ENCODE peak calls at places on chromosomes 11 and 22, in ten cellular contexts. C is PC-3, O is astrocyte of the spinal cord, Z is PC-9, T is neural progenitor cell, K is mammary epithelial cell, J is A549, S is body of pancreas, I is WERI-Rb-1, M is AG09309. A is an unnamed sample.

GRCh38 chr11:34335801-34336200 is 22.0 kb downstream of the ABTB2 start:
- DNase-seq in O (no peak), I (no peak), J (no peak), S (no peak), T (no peak), K (no peak), Z (no peak), M (no peak), C (no peak), A (no peak)

GRCh38 chr22:48563118-48563965 is 1264.3 kb downstream of the BRD1 start:
- DNase-seq in S (no peak), K (no peak), Z (no peak), C (no peak), I (no peak), M (no peak), O (no peak), J (no peak), T (no peak), A (no peak)

GRCh38 chr11:127601578-127601977 is 601.0 kb upstream of the KIRREL3 start:
- DNase-seq in C (no peak), I (no peak), J (no peak), Z (no peak), K (no peak), O (no peak), M (no peak), S (no peak), T (no peak), A (no peak)

GRCh38 chr22:36267058-36267457 is 14.1 kb downstream of the APOL1 start:
- DNase-seq in J (no peak), T (no peak), K (no peak), O (no peak), I (no peak), S (no peak), M (no peak), Z (peak), C (no peak), A (no peak)

GRCh38 chr22:23751441-23751996 is 607 bp upstream of the ZNF70 start:
- DNase-seq in J (peak), M (no peak), I (peak), Z (no peak), O (peak), C (no peak), T (peak), K (no peak), S (peak), A (peak)

GRCh38 chr11:130023204-130023603 is 20.6 kb upstream of the PRDM10 start:
- DNase-seq in I (no peak), K (peak), C (peak), S (no peak), T (no peak), J (no peak), Z (peak), M (no peak), O (peak), A (peak)

GRCh38 chr11:128964463-128964930 is 21.8 kb upstream of the TP53AIP1 start:
- DNase-seq in J (no peak), O (no peak), S (no peak), Z (no peak), C (no peak), K (no peak), I (no peak), M (no peak), T (no peak), A (no peak)

GRCh38 chr11:2215561-2216399 is 44.2 kb upstream of the TH start:
- DNase-seq in O (no peak), J (peak), S (no peak), K (no peak), M (no peak), T (no peak), C (no peak), Z (no peak), I (peak), A (no peak)

GRCh38 chr11:133894956-133895549 is 49.7 kb upstream of the SPATA19 start:
- DNase-seq in C (no peak), S (no peak), Z (no peak), O (no peak), K (no peak), I (no peak), T (peak), M (no peak), J (no peak), A (no peak)

GRCh38 chr22:46023558-46023981 is 46.6 kb upstream of the WNT7B start:
- DNase-seq in K (no peak), T (no peak), C (no peak), M (peak), J (no peak), S (peak), I (no peak), O (peak), Z (no peak), A (peak)

GRCh38 chr11:57493507-57494503 is 21.7 kb downstream of the SLC43A1 start:
- DNase-seq in I (peak), Z (peak), J (peak), O (peak), T (peak), C (peak), K (peak), M (no peak), S (peak), A (peak)

GRCh38 chr11:61059260-61059752 is 43.0 kb upstream of the CD5 start:
- DNase-seq in Z (no peak), T (no peak), S (no peak), I (no peak), M (no peak), O (no peak), K (no peak), J (no peak), C (no peak), A (no peak)

GRCh38 chr11:3178349-3178748 is 13.2 kb upstream of the OSBPL5 start:
- DNase-seq in T (no peak), C (no peak), I (no peak), O (peak), J (no peak), Z (no peak), S (no peak), M (no peak), K (no peak), A (no peak)

GRCh38 chr11:1123970-1124369 is 33.8 kb upstream of the MUC5AC start:
- DNase-seq in S (no peak), T (no peak), I (no peak), M (no peak), Z (no peak), O (no peak), J (no peak), K (no peak), C (no peak), A (no peak)

GRCh38 chr11:2097998-2098690 is 41.0 kb downstream of the IGF2 start:
- DNase-seq in I (no peak), Z (no peak), S (no peak), K (no peak), J (no peak), T (no peak), M (no peak), C (no peak), O (no peak), A (no peak)

GRCh38 chr22:49097966-49098365 is 729.7 kb downstream of the BRD1 start:
- DNase-seq in I (no peak), S (no peak), M (no peak), C (no peak), J (no peak), Z (no peak), K (no peak), O (no peak), T (no peak), A (no peak)

GRCh38 chr11:9692696-9693095 is 28.8 kb downstream of the SWAP70 start:
- DNase-seq in S (no peak), M (no peak), C (no peak), Z (no peak), K (no peak), T (no peak), I (no peak), O (no peak), J (no peak), A (no peak)

GRCh38 chr22:20141186-20142077 is 9.4 kb downstream of the CCDC188 start:
- DNase-seq in K (no peak), J (no peak), S (no peak), I (no peak), Z (no peak), T (no peak), M (peak), O (peak), C (no peak), A (peak)

GRCh38 chr11:45362636-45363035 is 76.5 kb upstream of the SYT13 start:
- DNase-seq in I (no peak), T (no peak), O (no peak), C (no peak), K (no peak), S (no peak), J (no peak), M (no peak), Z (no peak), A (no peak)

GRCh38 chr11:44016129-44016528 is 31.7 kb upstream of the ACCSL start:
- DNase-seq in T (no peak), C (peak), O (peak), M (no peak), Z (no peak), K (no peak), S (peak), I (peak), J (peak), A (peak)

GRCh38 chr11:22807855-22808558 is 21.6 kb downstream of the SVIP start:
- DNase-seq in K (no peak), J (no peak), M (no peak), T (no peak), S (no peak), O (peak), C (peak), Z (no peak), I (no peak), A (no peak)

GRCh38 chr11:65150513-65151271 is 16.4 kb upstream of the SYVN1 start:
- DNase-seq in M (peak), O (peak), I (no peak), K (peak), T (no peak), J (peak), Z (peak), C (peak), S (peak), A (peak)

GRCh38 chr11:65152157-65152556 is 17.8 kb upstream of the SYVN1 start:
- DNase-seq in M (no peak), S (no peak), I (no peak), C (no peak), O (no peak), Z (no peak), K (no peak), J (no peak), T (no peak), A (no peak)

GRCh38 chr11:65148657-65149056 is 14.3 kb upstream of the SYVN1 start:
- DNase-seq in J (no peak), I (no peak), T (no peak), O (no peak), K (no peak), S (no peak), C (no peak), Z (no peak), M (no peak), A (no peak)

GRCh38 chr11:65147352-65148075 is 13.2 kb upstream of the SYVN1 start:
- DNase-seq in O (no peak), Z (no peak), S (no peak), T (no peak), I (no peak), M (no peak), K (no peak), J (no peak), C (no peak), A (no peak)

GRCh38 chr11:65151500-65151899 is 17.2 kb upstream of the SYVN1 start:
- DNase-seq in C (no peak), S (no peak), M (no peak), Z (no peak), I (no peak), J (no peak), K (no peak), T (no peak), O (no peak), A (no peak)
- H3K4me3 ChIP-seq in C (no peak), S (no peak), M (no peak), Z (peak), I (no peak), J (no peak), K (no peak), T (no peak), O (no peak), A (no peak)

GRCh38 chr11:76598426-76598839 is 72.1 kb downstream of the LRRC32 start:
- DNase-seq in K (no peak), M (no peak), T (peak), O (peak), I (peak), C (peak), Z (no peak), S (peak), J (peak), A (peak)
- TF ChIP-seq CTCF in K (no peak), M (peak), T (peak), O (peak), I (peak), C (peak), Z (peak), S (peak), J (peak), A (peak)

GRCh38 chr11:111376453-111376871 is 2.6 kb downstream of the POU2AF1 start:
- DNase-seq in T (no peak), M (no peak), C (peak), K (peak), Z (peak), O (no peak), J (no peak), I (no peak), S (no peak), A (no peak)
- H3K4me3 ChIP-seq in T (no peak), M (no peak), C (no peak), K (no peak), Z (no peak), O (no peak), J (no peak), I (no peak), S (no peak), A (no peak)

DNA sequence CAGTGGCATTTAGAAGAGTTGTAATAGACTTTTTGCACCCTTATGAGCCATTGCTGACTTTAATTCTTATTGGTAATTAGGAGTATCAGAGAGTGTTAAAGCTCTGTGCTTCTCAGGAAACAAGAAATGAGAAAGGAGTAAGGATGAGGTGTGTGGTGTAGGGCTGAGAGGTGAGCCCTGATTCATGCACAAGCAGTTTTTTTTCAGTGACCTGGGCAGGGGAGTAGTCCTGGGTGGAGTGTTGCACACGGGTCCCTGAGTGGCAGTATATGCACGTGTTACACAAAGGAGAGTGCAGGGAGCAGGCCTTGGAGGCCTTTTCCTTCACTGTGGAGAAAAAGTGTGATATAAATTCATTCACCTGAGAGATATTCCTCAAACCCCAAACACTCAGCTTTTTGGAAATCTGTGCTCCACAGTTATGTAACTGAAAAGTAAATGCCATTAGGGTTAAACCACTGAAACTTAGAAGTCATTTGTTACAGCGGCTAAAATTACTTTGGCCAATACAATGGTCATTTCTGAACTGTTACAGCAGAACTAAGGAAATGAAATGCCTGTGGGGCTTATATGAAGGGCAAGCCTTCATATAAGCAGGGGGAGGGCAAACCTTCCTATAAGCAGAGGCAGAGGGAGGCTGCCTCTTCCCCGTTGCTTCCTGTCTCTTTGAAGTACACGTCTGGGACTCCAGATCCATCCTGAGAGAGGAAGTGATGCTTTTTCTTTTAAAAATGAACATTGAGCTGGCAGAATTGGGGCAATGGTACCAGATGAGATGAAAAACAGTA is 62.6 kb upstream of the OLFML1 start:
- DNase-seq in I (no peak), C (peak), T (no peak), S (no peak), M (no peak), J (no peak), Z (no peak), K (peak), O (no peak), A (no peak)
- TF ChIP-seq CTCF in I (no peak), C (no peak), T (no peak), S (no peak), M (no peak), J (no peak), Z (no peak), K (no peak), O (no peak), A (no peak)

GRCh38 chr22:37325024-37325395 is 42.7 kb downstream of the CYTH4 start:
- DNase-seq in S (no peak), T (no peak), I (no peak), C (no peak), Z (no peak), M (no peak), J (no peak), K (no peak), O (no peak), A (no peak)
- H3K4me3 ChIP-seq in S (no peak), T (peak), I (no peak), C (no peak), Z (no peak), M (peak), J (no peak), K (no peak), O (peak), A (peak)

DNA sequence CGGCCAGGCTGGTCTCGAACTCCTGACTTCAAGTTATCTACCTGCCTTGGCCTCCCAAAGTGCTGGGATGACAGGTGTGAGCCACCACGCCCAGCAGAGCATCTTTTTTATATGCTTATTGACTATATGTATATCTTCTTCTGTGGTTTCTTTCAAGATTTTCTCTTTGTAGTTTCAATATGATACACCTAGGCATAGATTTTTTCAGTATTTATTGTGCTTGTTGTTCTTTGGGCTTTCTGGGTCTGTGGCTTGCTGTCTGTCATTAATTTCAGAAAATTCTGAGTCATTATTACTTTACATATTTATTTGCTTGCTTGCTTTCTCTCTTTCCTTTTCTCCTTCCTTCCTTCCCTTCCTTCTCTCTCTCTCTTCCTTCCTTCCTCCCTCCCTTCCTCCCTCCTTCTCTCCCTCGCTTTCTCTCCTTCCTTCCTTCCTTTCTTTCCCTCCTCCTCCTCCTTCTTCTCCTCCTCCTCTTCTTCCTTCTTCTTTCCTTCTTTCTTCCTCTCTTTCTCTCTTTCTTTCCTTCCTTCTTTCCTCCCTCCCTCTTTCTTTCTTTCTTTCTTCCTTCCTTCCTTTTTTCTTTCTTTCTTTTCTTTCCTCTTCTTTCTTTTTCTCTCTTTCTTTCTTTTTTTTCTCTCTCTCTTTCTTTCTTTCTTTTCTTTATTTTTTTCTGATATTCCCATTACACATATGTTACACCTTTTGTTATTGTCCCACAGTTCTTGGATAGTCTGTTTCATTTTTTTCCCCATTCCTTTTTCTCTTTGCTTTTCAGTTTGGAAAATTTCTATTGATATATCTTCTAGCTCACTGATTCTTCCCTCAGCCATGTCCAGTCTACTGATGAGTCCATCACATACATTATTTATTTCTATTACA is 10.9 kb upstream of the DCHS1 start:
- DNase-seq in J (no peak), C (no peak), T (no peak), K (no peak), I (no peak), S (no peak), M (no peak), Z (no peak), O (no peak), A (no peak)
- TF ChIP-seq CTCF in J (no peak), C (no peak), T (no peak), K (no peak), I (no peak), S (no peak), M (no peak), Z (no peak), O (no peak), A (no peak)

GRCh38 chr11:124919836-124920755 is 1.0 kb downstream of the HEPN1 start:
- DNase-seq in K (no peak), C (no peak), Z (no peak), I (no peak), J (no peak), O (no peak), M (no peak), S (no peak), T (no peak), A (no peak)
- H3K4me3 ChIP-seq in K (no peak), C (no peak), Z (no peak), I (no peak), J (no peak), O (no peak), M (no peak), S (no peak), T (no peak), A (no peak)

GRCh38 chr11:83409891-83410290 is 123.7 kb upstream of the CCDC90B start:
- DNase-seq in C (no peak), T (no peak), M (no peak), K (no peak), S (peak), J (no peak), O (no peak), Z (no peak), I (no peak), A (no peak)

GRCh38 chr11:83408946-83409345 is 122.8 kb upstream of the CCDC90B start:
- DNase-seq in T (no peak), C (no peak), I (no peak), O (no peak), Z (no peak), M (no peak), S (no peak), K (no peak), J (no peak), A (no peak)

GRCh38 chr11:83409476-83409875 is 123.3 kb upstream of the CCDC90B start:
- DNase-seq in S (no peak), I (no peak), T (no peak), M (no peak), J (no peak), C (no peak), O (no peak), Z (no peak), K (no peak), A (no peak)

DNA sequence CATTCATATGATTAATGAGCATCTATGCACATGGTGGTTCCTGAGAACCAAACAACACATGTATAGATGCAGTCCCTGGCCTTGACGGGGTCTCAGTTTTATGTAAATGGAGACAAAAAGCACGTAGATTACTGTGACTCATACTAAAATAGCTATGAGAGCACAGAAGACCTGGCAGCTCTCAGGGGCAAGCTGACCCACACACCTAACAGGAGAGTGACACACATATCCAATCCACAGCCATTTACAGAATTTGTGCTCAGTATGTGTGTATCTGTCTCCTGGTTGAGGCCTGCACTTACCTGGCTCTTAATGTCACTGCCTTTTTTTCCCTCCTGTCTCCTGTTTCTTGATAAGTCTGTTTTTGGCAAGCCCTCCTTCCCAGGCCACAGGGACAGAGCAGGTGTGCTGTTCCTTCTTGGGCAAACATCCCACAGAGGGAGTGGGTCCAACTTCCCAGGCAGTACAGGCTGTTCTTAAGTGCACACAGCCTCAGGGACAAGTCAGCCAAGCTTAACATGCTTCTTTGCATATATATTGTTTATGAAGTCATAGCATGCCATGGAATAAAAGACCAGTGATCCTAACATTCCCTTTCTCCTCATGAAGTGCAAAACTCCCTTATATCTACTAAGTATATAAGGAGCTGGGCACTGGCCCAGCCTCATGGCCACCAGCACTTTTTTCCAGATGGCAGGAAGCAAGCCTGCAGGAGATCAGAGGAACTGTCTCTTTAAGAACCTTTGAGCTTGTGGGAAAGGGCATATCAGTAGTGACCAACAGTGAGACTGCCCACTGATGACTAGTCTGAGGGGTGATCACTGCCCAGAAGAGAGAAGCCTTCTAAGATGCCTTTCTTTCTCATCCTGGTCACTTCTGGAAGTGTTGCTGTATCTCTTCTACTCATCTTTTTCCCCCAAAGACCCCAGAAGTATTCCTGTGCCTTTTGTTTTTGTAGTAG is 124.7 kb upstream of the CCDC90B start:
- DNase-seq in C (no peak), J (no peak), K (no peak), O (no peak), T (no peak), M (no peak), I (no peak), S (peak), Z (no peak), A (no peak)
- TF ChIP-seq CTCF in C (no peak), J (no peak), K (no peak), O (no peak), T (no peak), M (no peak), I (peak), S (peak), Z (no peak), A (no peak)